ENCODE peak calls at places on chromosome 19, in ten cellular contexts. One of them, this sample, is unnamed.

GRCh38 chr19:13909430-13909829 is 3.4 kb downstream of the CC2D1A start:
- DNase-seq in transverse colon: peak; percentile 76
- DNase-seq in stomach: peak; percentile 53
- DNase-seq in astrocyte of the spinal cord: no peak
- DNase-seq in AG04450: no peak
- DNase-seq in gastrocnemius medialis: no peak
- DNase-seq in GM12864: no peak
- DNase-seq in GM10248: no peak
- DNase-seq in Peyer's patch: peak; percentile 83
- DNase-seq in H9: no peak
- DNase-seq in this sample: no peak

GRCh38 chr19:11420429-11420893 is 1.3 kb upstream of the RGL3 start:
- DNase-seq in GM12864: no peak
- DNase-seq in transverse colon: no peak
- DNase-seq in GM10248: no peak
- DNase-seq in gastrocnemius medialis: peak; percentile 32
- DNase-seq in astrocyte of the spinal cord: no peak
- DNase-seq in stomach: no peak
- DNase-seq in H9: no peak
- DNase-seq in Peyer's patch: no peak
- DNase-seq in AG04450: no peak
- DNase-seq in this sample: peak; percentile 64

GRCh38 chr19:33453207-33453736 is 68.3 kb downstream of the PEPD start:
- DNase-seq in gastrocnemius medialis: no peak
- DNase-seq in GM10248: no peak
- DNase-seq in Peyer's patch: no peak
- DNase-seq in astrocyte of the spinal cord: no peak
- DNase-seq in stomach: no peak
- DNase-seq in AG04450: no peak
- DNase-seq in transverse colon: no peak
- DNase-seq in GM12864: no peak
- DNase-seq in H9: no peak
- DNase-seq in this sample: no peak

GRCh38 chr19:42246143-42246868 is 3.9 kb upstream of the GSK3A start:
- DNase-seq in transverse colon: peak; percentile 74
- DNase-seq in Peyer's patch: peak; percentile 80
- DNase-seq in GM12864: no peak
- DNase-seq in astrocyte of the spinal cord: peak; percentile 83
- DNase-seq in AG04450: peak; percentile 59
- DNase-seq in GM10248: no peak
- DNase-seq in gastrocnemius medialis: peak; percentile 59
- DNase-seq in stomach: peak; percentile 73
- DNase-seq in H9: peak; percentile 74
- DNase-seq in this sample: no peak

GRCh38 chr19:15584541-15585115 is 30.4 kb upstream of the CYP4F8 start:
- DNase-seq in H9: peak; percentile 90
- DNase-seq in gastrocnemius medialis: peak; percentile 17
- DNase-seq in GM10248: peak; percentile 87
- DNase-seq in GM12864: peak; percentile 4
- DNase-seq in stomach: peak; percentile 83
- DNase-seq in astrocyte of the spinal cord: peak; percentile 5
- DNase-seq in transverse colon: peak; percentile 82
- DNase-seq in AG04450: peak; percentile 13
- DNase-seq in Peyer's patch: peak; percentile 92
- DNase-seq in this sample: peak; percentile 81

GRCh38 chr19:53960886-53961285 is 1.9 kb upstream of the CACNG8 start:
- DNase-seq in transverse colon: no peak
- DNase-seq in stomach: no peak
- DNase-seq in gastrocnemius medialis: no peak
- DNase-seq in Peyer's patch: no peak
- DNase-seq in AG04450: no peak
- DNase-seq in astrocyte of the spinal cord: no peak
- DNase-seq in H9: no peak
- DNase-seq in GM10248: no peak
- DNase-seq in GM12864: no peak
- DNase-seq in this sample: no peak

GRCh38 chr19:11444059-11444458 is 8.6 kb downstream of the PRKCSH start:
- DNase-seq in Peyer's patch: no peak
- DNase-seq in transverse colon: no peak
- DNase-seq in gastrocnemius medialis: no peak
- DNase-seq in GM12864: no peak
- DNase-seq in GM10248: no peak
- DNase-seq in AG04450: no peak
- DNase-seq in stomach: no peak
- DNase-seq in astrocyte of the spinal cord: no peak
- DNase-seq in H9: no peak
- DNase-seq in this sample: no peak

GRCh38 chr19:29439688-29440550 is 85.9 kb upstream of the VSTM2B start:
- DNase-seq in GM10248: no peak
- DNase-seq in H9: no peak
- DNase-seq in stomach: no peak
- DNase-seq in Peyer's patch: no peak
- DNase-seq in AG04450: no peak
- DNase-seq in gastrocnemius medialis: no peak
- DNase-seq in GM12864: no peak
- DNase-seq in astrocyte of the spinal cord: no peak
- DNase-seq in transverse colon: no peak
- DNase-seq in this sample: no peak

GRCh38 chr19:45423033-45423588 is 606 bp downstream of the ERCC1 start:
- DNase-seq in H9: no peak
- DNase-seq in GM12864: no peak
- DNase-seq in GM10248: no peak
- DNase-seq in stomach: no peak
- DNase-seq in Peyer's patch: no peak
- DNase-seq in AG04450: no peak
- DNase-seq in gastrocnemius medialis: no peak
- DNase-seq in transverse colon: peak; percentile 99
- DNase-seq in astrocyte of the spinal cord: no peak
- DNase-seq in this sample: no peak

GRCh38 chr19:34350161-34350561 is 14.8 kb upstream of the GPI start:
- DNase-seq in gastrocnemius medialis: no peak
- DNase-seq in H9: no peak
- DNase-seq in Peyer's patch: peak; percentile 69
- DNase-seq in AG04450: no peak
- DNase-seq in transverse colon: no peak
- DNase-seq in stomach: no peak
- DNase-seq in GM10248: no peak
- DNase-seq in GM12864: no peak
- DNase-seq in astrocyte of the spinal cord: no peak
- DNase-seq in this sample: peak; percentile 41

GRCh38 chr19:42352216-42352892 is 26.9 kb downstream of the MEGF8 start:
- DNase-seq in stomach: no peak
- DNase-seq in H9: no peak
- DNase-seq in gastrocnemius medialis: no peak
- DNase-seq in GM12864: no peak
- DNase-seq in astrocyte of the spinal cord: peak; percentile 11
- DNase-seq in GM10248: peak; percentile 57
- DNase-seq in AG04450: no peak
- DNase-seq in transverse colon: no peak
- DNase-seq in Peyer's patch: no peak
- DNase-seq in this sample: peak; percentile 51

GRCh38 chr19:46848389-46848788 is 2.3 kb downstream of the AP2S1 start:
- DNase-seq in stomach: no peak
- DNase-seq in AG04450: no peak
- DNase-seq in GM12864: no peak
- DNase-seq in gastrocnemius medialis: no peak
- DNase-seq in Peyer's patch: no peak
- DNase-seq in transverse colon: no peak
- DNase-seq in GM10248: no peak
- DNase-seq in astrocyte of the spinal cord: no peak
- DNase-seq in H9: no peak
- DNase-seq in this sample: no peak

GRCh38 chr19:2083174-2083854 is 12.8 kb downstream of the MOB3A start:
- DNase-seq in GM12864: no peak
- DNase-seq in transverse colon: peak; percentile 64
- DNase-seq in H9: no peak
- DNase-seq in stomach: no peak
- DNase-seq in astrocyte of the spinal cord: no peak
- DNase-seq in gastrocnemius medialis: no peak
- DNase-seq in AG04450: no peak
- DNase-seq in Peyer's patch: peak; percentile 86
- DNase-seq in GM10248: peak; percentile 63
- DNase-seq in this sample: peak; percentile 67

GRCh38 chr19:10271543-10272086 is 695 bp downstream of the ICAM1 start:
- DNase-seq in GM12864: peak; percentile 70
- DNase-seq in gastrocnemius medialis: no peak
- DNase-seq in astrocyte of the spinal cord: no peak
- DNase-seq in Peyer's patch: peak; percentile 74
- DNase-seq in GM10248: peak; percentile 71
- DNase-seq in AG04450: no peak
- DNase-seq in H9: no peak
- DNase-seq in stomach: no peak
- DNase-seq in transverse colon: peak; percentile 43
- DNase-seq in this sample: peak; percentile 68

GRCh38 chr19:19602136-19602712 is 16.3 kb downstream of the PBX4 start:
- DNase-seq in Peyer's patch: peak; percentile 57
- DNase-seq in GM10248: no peak
- DNase-seq in H9: no peak
- DNase-seq in astrocyte of the spinal cord: no peak
- DNase-seq in stomach: no peak
- DNase-seq in transverse colon: no peak
- DNase-seq in gastrocnemius medialis: no peak
- DNase-seq in GM12864: no peak
- DNase-seq in AG04450: no peak
- DNase-seq in this sample: no peak

GRCh38 chr19:19600793-19601346 is 17.6 kb downstream of the PBX4 start:
- DNase-seq in astrocyte of the spinal cord: no peak
- DNase-seq in stomach: no peak
- DNase-seq in GM12864: no peak
- DNase-seq in H9: no peak
- DNase-seq in transverse colon: no peak
- DNase-seq in GM10248: no peak
- DNase-seq in gastrocnemius medialis: no peak
- DNase-seq in AG04450: no peak
- DNase-seq in Peyer's patch: no peak
- DNase-seq in this sample: no peak

GRCh38 chr19:19599190-19599535 is 19.3 kb downstream of the PBX4 start:
- DNase-seq in Peyer's patch: no peak
- DNase-seq in GM12864: no peak
- DNase-seq in H9: no peak
- DNase-seq in transverse colon: no peak
- DNase-seq in astrocyte of the spinal cord: no peak
- DNase-seq in GM10248: no peak
- DNase-seq in stomach: no peak
- DNase-seq in gastrocnemius medialis: no peak
- DNase-seq in AG04450: no peak
- DNase-seq in this sample: no peak

GRCh38 chr19:19606021-19606420 is 12.5 kb downstream of the PBX4 start:
- DNase-seq in gastrocnemius medialis: no peak
- DNase-seq in Peyer's patch: peak; percentile 85
- DNase-seq in H9: no peak
- DNase-seq in AG04450: no peak
- DNase-seq in astrocyte of the spinal cord: no peak
- DNase-seq in GM12864: no peak
- DNase-seq in GM10248: no peak
- DNase-seq in transverse colon: peak; percentile 74
- DNase-seq in stomach: peak; percentile 55
- DNase-seq in this sample: no peak

GRCh38 chr19:19602713-19603320 is 15.7 kb downstream of the PBX4 start:
- DNase-seq in GM12864: no peak
- DNase-seq in astrocyte of the spinal cord: no peak
- DNase-seq in GM10248: no peak
- DNase-seq in transverse colon: no peak
- DNase-seq in Peyer's patch: no peak
- DNase-seq in H9: no peak
- DNase-seq in AG04450: no peak
- DNase-seq in stomach: no peak
- DNase-seq in gastrocnemius medialis: no peak
- DNase-seq in this sample: no peak
- TF ChIP-seq CTCF in GM12864: no peak
- TF ChIP-seq CTCF in astrocyte of the spinal cord: no peak
- TF ChIP-seq CTCF in GM10248: no peak
- TF ChIP-seq CTCF in transverse colon: no peak
- TF ChIP-seq CTCF in Peyer's patch: no peak
- TF ChIP-seq CTCF in H9: no peak
- TF ChIP-seq CTCF in AG04450: no peak
- TF ChIP-seq CTCF in stomach: no peak
- TF ChIP-seq CTCF in gastrocnemius medialis: no peak
- TF ChIP-seq CTCF in this sample: no peak

GRCh38 chr19:23286477-23286876 is 36.3 kb upstream of the ZNF724 start:
- DNase-seq in GM10248: no peak
- DNase-seq in Peyer's patch: no peak
- DNase-seq in gastrocnemius medialis: no peak
- DNase-seq in H9: peak; percentile 31
- DNase-seq in transverse colon: no peak
- DNase-seq in astrocyte of the spinal cord: no peak
- DNase-seq in AG04450: no peak
- DNase-seq in stomach: no peak
- DNase-seq in GM12864: no peak
- DNase-seq in this sample: no peak
- TF ChIP-seq CTCF in GM10248: no peak
- TF ChIP-seq CTCF in Peyer's patch: no peak
- TF ChIP-seq CTCF in gastrocnemius medialis: peak; percentile 24
- TF ChIP-seq CTCF in H9: peak; percentile 57
- TF ChIP-seq CTCF in transverse colon: peak; percentile 25
- TF ChIP-seq CTCF in astrocyte of the spinal cord: no peak
- TF ChIP-seq CTCF in AG04450: peak; percentile 37
- TF ChIP-seq CTCF in stomach: no peak
- TF ChIP-seq CTCF in GM12864: peak; percentile 53
- TF ChIP-seq CTCF in this sample: no peak

DNA sequence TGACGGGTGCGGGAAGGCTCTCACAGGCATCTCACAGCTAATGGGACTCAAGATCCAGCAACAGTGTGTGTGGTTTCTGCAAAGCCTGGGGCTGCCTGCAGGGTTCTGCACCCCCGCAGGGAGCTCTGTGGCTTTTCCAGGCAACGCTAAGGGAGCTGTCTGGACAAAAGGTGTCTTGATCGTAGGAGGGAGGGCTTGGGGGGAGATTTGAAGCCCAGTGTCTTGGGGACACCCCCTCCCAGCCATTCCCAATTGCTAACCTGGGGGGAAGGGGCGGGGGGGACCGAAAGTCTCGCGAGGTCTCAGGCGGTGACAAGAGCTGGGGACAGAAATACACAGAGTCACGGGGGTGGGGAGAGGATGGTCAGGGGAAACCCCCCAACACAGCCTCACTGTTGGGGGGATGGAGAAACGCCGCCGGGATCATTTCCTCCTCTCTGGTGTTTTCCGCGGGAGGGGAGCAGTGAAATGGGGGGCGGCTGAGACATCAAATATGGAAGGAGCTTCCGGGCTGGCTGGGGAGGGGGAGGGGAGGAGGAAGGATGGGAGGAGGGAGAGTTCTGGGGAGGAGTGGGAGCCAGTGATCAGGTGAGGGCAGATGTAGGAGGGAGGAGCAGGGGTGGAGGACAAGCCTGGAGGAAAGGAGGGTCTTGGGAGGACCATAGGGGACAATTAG is 13.3 kb downstream of the KCNC3 start:
- DNase-seq in Peyer's patch: no peak
- DNase-seq in gastrocnemius medialis: no peak
- DNase-seq in stomach: no peak
- DNase-seq in GM12864: no peak
- DNase-seq in astrocyte of the spinal cord: peak; percentile 7
- DNase-seq in H9: peak; percentile 84
- DNase-seq in GM10248: peak; percentile 83
- DNase-seq in transverse colon: no peak
- DNase-seq in AG04450: no peak
- DNase-seq in this sample: peak; percentile 86
- TF ChIP-seq CTCF in Peyer's patch: no peak
- TF ChIP-seq CTCF in gastrocnemius medialis: no peak
- TF ChIP-seq CTCF in stomach: no peak
- TF ChIP-seq CTCF in GM12864: peak; percentile 25
- TF ChIP-seq CTCF in astrocyte of the spinal cord: no peak
- TF ChIP-seq CTCF in H9: peak; percentile 23
- TF ChIP-seq CTCF in GM10248: no peak
- TF ChIP-seq CTCF in transverse colon: no peak
- TF ChIP-seq CTCF in AG04450: no peak
- TF ChIP-seq CTCF in this sample: no peak

GRCh38 chr19:40806385-40807146 is 7.6 kb downstream of the EGLN2 start:
- DNase-seq in transverse colon: peak; percentile 76
- DNase-seq in H9: peak; percentile 99
- DNase-seq in gastrocnemius medialis: peak; percentile 61
- DNase-seq in Peyer's patch: peak; percentile 87
- DNase-seq in astrocyte of the spinal cord: peak; percentile 96
- DNase-seq in AG04450: peak; percentile 77
- DNase-seq in GM12864: no peak
- DNase-seq in stomach: peak; percentile 62
- DNase-seq in GM10248: peak; percentile 74
- DNase-seq in this sample: peak; percentile 84
- TF ChIP-seq CTCF in transverse colon: peak; percentile 74
- TF ChIP-seq CTCF in H9: peak; percentile 97
- TF ChIP-seq CTCF in gastrocnemius medialis: peak; percentile 75
- TF ChIP-seq CTCF in Peyer's patch: peak; percentile 67
- TF ChIP-seq CTCF in astrocyte of the spinal cord: peak; percentile 99
- TF ChIP-seq CTCF in AG04450: peak; percentile 94
- TF ChIP-seq CTCF in GM12864: peak; percentile 92
- TF ChIP-seq CTCF in stomach: peak; percentile 88
- TF ChIP-seq CTCF in GM10248: peak; percentile 72
- TF ChIP-seq CTCF in this sample: peak; percentile 77

This sample was measured in GM20000.